ENCODE peak calls at places on chromosomes 1 and 21, in six cellular contexts. X is Peyer's patch, P is tibial nerve, R is body of pancreas, E is heart left ventricle, G is GM06990. Y is an unnamed sample.

GRCh38 chr1:3786468-3787346 is 9.6 kb downstream of the LRRC47 start:
- DNase-seq in G (no peak), E (no peak), P (no peak), R (no peak), X (no peak), Y (no peak)

GRCh38 chr1:160672789-160673695 is 26.2 kb upstream of the SLAMF1 start:
- DNase-seq in G (no peak), R (no peak), E (no peak), P (no peak), X (no peak), Y (no peak)

GRCh38 chr1:218201004-218201403 is 84.1 kb upstream of the RRP15 start:
- DNase-seq in P (no peak), R (no peak), X (no peak), G (no peak), E (no peak), Y (no peak)

GRCh38 chr21:35995522-35996088 is 64.7 kb downstream of the SETD4 start:
- DNase-seq in G (no peak), X (no peak), P (no peak), R (no peak), E (no peak), Y (no peak)

GRCh38 chr1:177913762-177914540 is 55.9 kb downstream of the SEC16B start:
- DNase-seq in R (peak), P (no peak), X (no peak), G (no peak), E (no peak), Y (no peak)

GRCh38 chr21:21547368-21547953 is 549.3 kb downstream of the NCAM2 start:
- DNase-seq in R (no peak), P (no peak), E (no peak), G (no peak), X (no peak), Y (no peak)

GRCh38 chr1:59410457-59410856 is 113.6 kb downstream of the FGGY start:
- DNase-seq in R (no peak), P (no peak), X (no peak), E (no peak), G (no peak), Y (no peak)

GRCh38 chr1:221768444-221769066 is 26.7 kb upstream of the DUSP10 start:
- DNase-seq in X (no peak), G (no peak), R (no peak), E (no peak), P (no peak), Y (no peak)

GRCh38 chr1:171852273-171852672 is 11.0 kb downstream of the DNM3 start:
- DNase-seq in E (no peak), R (no peak), X (no peak), G (no peak), P (no peak), Y (no peak)

GRCh38 chr1:3453891-3454810 is at the start of gene ARHGEF16:
- DNase-seq in P (no peak), X (peak), E (peak), G (no peak), R (peak), Y (no peak)

GRCh38 chr1:234698624-234699023 is 88.6 kb upstream of the IRF2BP2 start:
- DNase-seq in P (no peak), E (no peak), G (no peak), R (no peak), X (no peak), Y (no peak)

GRCh38 chr1:35269190-35269988 is 880 bp downstream of the ZMYM4 start:
- DNase-seq in P (no peak), R (no peak), G (no peak), X (no peak), E (no peak), Y (no peak)

GRCh38 chr21:16535100-16535418 is 805.3 kb downstream of the USP25 start:
- DNase-seq in X (no peak), R (peak), G (no peak), E (peak), P (peak), Y (no peak)

GRCh38 chr1:109198043-109198695 is 15.5 kb upstream of the SARS1 start:
- DNase-seq in X (no peak), G (no peak), E (no peak), R (no peak), P (no peak), Y (no peak)

GRCh38 chr1:10980094-10980577 is 32.3 kb upstream of the TARDBP start:
- DNase-seq in X (no peak), R (peak), E (peak), G (no peak), P (peak), Y (no peak)

DNA sequence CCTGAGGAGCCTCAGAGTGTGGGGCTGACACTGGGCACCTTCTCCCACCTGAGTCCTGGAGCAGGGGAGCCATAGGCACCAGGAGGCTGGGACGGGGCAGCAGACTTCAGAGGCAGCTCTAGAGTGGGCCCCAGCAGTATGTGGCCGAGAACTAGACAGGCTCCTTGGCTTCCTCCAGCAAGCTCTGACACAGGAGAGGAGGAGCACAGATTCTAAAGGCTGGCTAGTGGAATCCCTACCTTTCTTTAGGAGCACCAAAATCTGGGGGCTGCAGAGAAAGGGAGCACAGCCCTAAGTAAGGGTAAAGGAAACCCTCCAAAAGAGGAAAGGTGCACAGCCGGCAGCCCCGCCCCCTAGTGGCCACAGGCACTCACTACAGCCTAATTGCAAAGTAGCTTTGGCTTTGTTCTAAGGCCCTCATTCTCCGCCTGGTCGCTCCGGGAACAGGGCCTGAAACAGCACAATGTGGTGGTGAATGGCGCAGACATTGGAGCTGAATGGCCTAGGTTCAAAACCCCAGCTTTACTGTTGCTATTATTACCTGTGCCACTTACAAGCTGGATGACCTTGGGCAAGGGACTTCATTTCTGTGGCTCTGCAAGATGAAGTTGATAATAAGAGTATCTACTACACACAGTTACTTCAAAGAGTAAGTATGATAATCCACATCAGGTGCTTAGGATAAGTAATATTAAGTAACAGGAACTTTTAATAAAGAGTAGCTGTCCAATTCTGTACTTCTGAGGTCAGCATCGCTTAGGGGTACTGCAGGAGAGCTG is 8.8 kb upstream of the GUCA2A start:
- DNase-seq in X (peak), P (peak), E (peak), G (no peak), R (peak), Y (peak)
- TF ChIP-seq CTCF in X (peak), P (peak), E (peak), G (peak), R (peak), Y (peak)

GRCh38 chr21:38410451-38410850 is 87.8 kb downstream of the ERG start:
- DNase-seq in E (no peak), X (no peak), P (no peak), G (no peak), R (no peak), Y (no peak)

GRCh38 chr21:38416791-38417190 is 81.5 kb downstream of the ERG start:
- DNase-seq in G (no peak), R (no peak), E (no peak), P (no peak), X (no peak), Y (no peak)

GRCh38 chr21:38409907-38410306 is 88.4 kb downstream of the ERG start:
- DNase-seq in G (no peak), E (no peak), X (no peak), P (no peak), R (no peak), Y (no peak)

DNA sequence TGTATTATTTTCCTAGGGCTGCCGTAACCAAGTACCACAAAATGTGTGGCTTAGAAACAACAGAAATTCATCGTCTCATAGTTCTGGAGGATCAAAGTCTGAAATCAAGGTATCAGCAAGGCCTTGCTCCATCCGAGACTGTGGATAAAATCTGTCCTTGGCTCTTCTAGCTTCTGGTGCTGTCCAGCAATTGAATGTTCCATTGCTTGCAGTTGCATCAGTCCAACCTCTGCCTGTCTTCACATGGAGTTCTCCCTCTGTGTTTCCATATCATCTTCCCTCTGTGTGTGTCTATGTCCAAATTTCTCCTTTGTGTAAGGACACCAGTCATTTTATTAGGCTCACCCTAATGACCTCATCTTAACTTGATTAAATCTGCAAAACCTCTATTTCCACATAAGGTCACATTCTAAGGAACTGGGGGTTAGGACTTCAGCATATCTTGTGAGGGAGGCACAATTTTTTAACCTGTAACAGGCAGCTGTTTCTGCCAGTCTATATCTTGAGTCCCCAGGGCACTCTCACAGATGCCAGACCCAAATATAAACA is 84.2 kb downstream of the ERG start:
- DNase-seq in R (no peak), P (no peak), X (no peak), G (no peak), E (no peak), Y (no peak)
- TF ChIP-seq CTCF in R (no peak), P (no peak), X (no peak), G (no peak), E (no peak), Y (no peak)

GRCh38 chr1:47644216-47644581 is 206.4 kb downstream of the FOXD2 start:
- DNase-seq in R (no peak), X (no peak), P (no peak), G (no peak), E (no peak), Y (no peak)

GRCh38 chr1:47647327-47647845 is 209.5 kb downstream of the FOXD2 start:
- DNase-seq in X (no peak), G (no peak), R (no peak), P (no peak), E (no peak), Y (no peak)

GRCh38 chr1:47650205-47650604 is 212.4 kb downstream of the FOXD2 start:
- DNase-seq in G (no peak), X (no peak), P (no peak), R (peak), E (peak), Y (no peak)

GRCh38 chr1:47643506-47644215 is 205.8 kb downstream of the FOXD2 start:
- DNase-seq in R (no peak), P (no peak), G (no peak), X (no peak), E (no peak), Y (no peak)

DNA sequence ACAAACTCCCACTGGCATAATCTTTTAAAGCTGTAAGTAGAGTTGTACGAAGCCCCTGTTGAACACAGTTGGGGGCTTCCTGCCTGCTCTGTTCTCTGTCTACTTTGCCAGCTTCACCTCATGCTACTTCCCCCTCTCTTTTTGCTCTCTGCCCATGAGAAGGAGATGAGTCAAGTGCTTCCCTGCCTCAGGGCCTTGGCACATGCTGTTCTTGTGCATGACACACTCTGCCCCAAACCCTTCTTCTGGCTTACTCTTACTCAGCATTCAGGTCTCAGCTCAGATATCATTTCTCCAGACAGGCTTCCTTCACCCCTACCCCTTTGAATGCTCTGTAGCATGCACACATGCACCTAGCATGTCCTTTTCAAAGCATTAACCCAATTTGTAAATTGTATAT is 208.8 kb downstream of the FOXD2 start:
- DNase-seq in E (no peak), P (no peak), R (no peak), X (no peak), G (no peak), Y (no peak)
- TF ChIP-seq CTCF in E (no peak), P (no peak), R (no peak), X (no peak), G (no peak), Y (no peak)

GRCh38 chr1:47515390-47515789 is 77.5 kb downstream of the FOXD2 start:
- DNase-seq in E (no peak), R (no peak), X (no peak), G (no peak), P (no peak), Y (no peak)
- TF ChIP-seq CTCF in E (no peak), R (no peak), X (no peak), G (no peak), P (no peak), Y (no peak)

GRCh38 chr1:227316941-227317540 is 1.3 kb downstream of the CDC42BPA start:
- DNase-seq in X (no peak), G (no peak), E (no peak), R (peak), P (no peak), Y (no peak)

GRCh38 chr1:227316456-227316855 is 1.8 kb downstream of the CDC42BPA start:
- DNase-seq in X (no peak), R (no peak), G (no peak), E (no peak), P (no peak), Y (no peak)

GRCh38 chr1:227318852-227319607 is 738 bp upstream of the CDC42BPA start:
- DNase-seq in P (no peak), G (no peak), E (no peak), X (no peak), R (peak), Y (no peak)

GRCh38 chr1:227318003-227318851 is at the start of gene CDC42BPA:
- DNase-seq in R (peak), E (peak), X (peak), G (peak), P (peak), Y (no peak)

DNA sequence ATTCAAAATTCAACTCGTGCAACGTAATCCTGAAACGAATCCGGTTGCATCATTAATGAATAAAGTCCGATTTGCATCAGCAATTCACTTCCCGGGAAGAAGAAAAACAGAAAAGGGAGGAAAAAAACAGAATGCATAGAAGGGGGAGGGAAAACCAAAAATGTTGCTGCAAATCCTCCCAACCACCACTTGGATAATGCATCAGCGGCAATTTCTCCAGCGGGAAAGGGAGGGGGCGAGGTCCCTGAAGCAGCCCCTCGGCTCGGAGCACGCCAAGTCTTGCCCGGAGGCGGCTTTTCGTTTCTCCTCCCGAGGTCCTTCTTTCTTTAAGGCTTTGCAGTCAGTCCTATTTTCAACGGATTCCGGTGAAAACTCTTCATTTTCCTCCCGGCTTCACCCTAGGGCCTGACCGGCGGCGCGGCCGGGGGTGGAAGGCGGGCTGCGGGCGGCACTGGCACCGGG is 720 bp downstream of the CDC42BPA start:
- DNase-seq in P (no peak), X (no peak), R (peak), G (no peak), E (no peak), Y (no peak)
- TF ChIP-seq CTCF in P (peak), X (peak), R (no peak), G (no peak), E (no peak), Y (no peak)

DNA sequence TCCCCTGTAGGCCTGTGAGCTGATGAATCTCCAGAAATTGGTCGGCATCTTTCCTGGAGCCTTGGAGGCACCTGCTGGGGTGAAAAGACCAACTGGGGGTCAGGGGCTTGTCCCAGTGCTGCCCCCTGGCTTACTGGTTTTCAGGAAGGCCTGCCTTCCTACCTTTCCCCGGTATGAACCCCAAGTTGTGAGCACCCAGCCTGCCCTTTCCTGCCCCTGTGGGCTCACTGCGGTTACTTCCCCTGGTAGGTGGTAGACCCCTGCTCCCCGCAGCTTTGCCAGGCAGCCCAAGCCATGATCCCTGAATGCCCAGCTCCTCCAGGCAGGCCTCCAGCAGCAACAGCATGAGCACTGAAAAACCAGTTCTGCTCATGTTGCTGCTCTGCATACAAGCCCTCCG is 10.2 kb downstream of the DMRTB1 start:
- DNase-seq in E (no peak), P (no peak), X (no peak), G (no peak), R (no peak), Y (no peak)
- TF ChIP-seq CTCF in E (no peak), P (no peak), X (no peak), G (no peak), R (no peak), Y (no peak)